ENCODE peak calls at places on chromosome 16, in six cellular contexts. One of them, this sample, is unnamed.
A peak's percentile ranks its signal among the peaks of the same experiment; 100 is the strongest.

GRCh38 chr16:19882186-19882585 is 2.5 kb downstream of the GPRC5B start:
- DNase-seq in H9: peak; percentile 76
- DNase-seq in H1: peak; percentile 62
- DNase-seq in IMR-90: no peak
- DNase-seq in neuronal stem cell: no peak
- DNase-seq in mesenchymal stem cell: no peak
- DNase-seq in this sample: no peak

GRCh38 chr16:86531641-86532525 is 21.6 kb downstream of the FOXF1 start:
- DNase-seq in H9: no peak
- DNase-seq in H1: no peak
- DNase-seq in IMR-90: no peak
- DNase-seq in neuronal stem cell: no peak
- DNase-seq in mesenchymal stem cell: no peak
- DNase-seq in this sample: no peak

GRCh38 chr16:52050418-52050817 is 496.5 kb downstream of the TOX3 start:
- DNase-seq in H9: no peak
- DNase-seq in H1: no peak
- DNase-seq in IMR-90: peak; percentile 24
- DNase-seq in neuronal stem cell: no peak
- DNase-seq in mesenchymal stem cell: peak; percentile 29
- DNase-seq in this sample: no peak

GRCh38 chr16:87815567-87815966 is 49.8 kb upstream of the KLHDC4 start:
- DNase-seq in H9: no peak
- DNase-seq in H1: no peak
- DNase-seq in IMR-90: no peak
- DNase-seq in neuronal stem cell: no peak
- DNase-seq in mesenchymal stem cell: no peak
- DNase-seq in this sample: no peak

GRCh38 chr16:4152267-4152666 is 36.0 kb upstream of the ADCY9 start:
- DNase-seq in H9: no peak
- DNase-seq in H1: no peak
- DNase-seq in IMR-90: no peak
- DNase-seq in neuronal stem cell: no peak
- DNase-seq in mesenchymal stem cell: no peak
- DNase-seq in this sample: no peak

GRCh38 chr16:82991435-82991834 is 364.7 kb downstream of the CDH13 start:
- DNase-seq in H9: no peak
- DNase-seq in H1: no peak
- DNase-seq in IMR-90: no peak
- DNase-seq in neuronal stem cell: no peak
- DNase-seq in mesenchymal stem cell: no peak
- DNase-seq in this sample: no peak

GRCh38 chr16:77404823-77405222 is 30.0 kb downstream of the ADAMTS18 start:
- DNase-seq in H9: no peak
- DNase-seq in H1: no peak
- DNase-seq in IMR-90: no peak
- DNase-seq in neuronal stem cell: no peak
- DNase-seq in mesenchymal stem cell: no peak
- DNase-seq in this sample: no peak

GRCh38 chr16:28309811-28310311 is 17.5 kb downstream of the SBK1 start:
- DNase-seq in H9: no peak
- DNase-seq in H1: no peak
- DNase-seq in IMR-90: no peak
- DNase-seq in neuronal stem cell: no peak
- DNase-seq in mesenchymal stem cell: no peak
- DNase-seq in this sample: no peak

GRCh38 chr16:68298907-68299515 is 11.7 kb downstream of the SLC7A6OS start:
- DNase-seq in H9: no peak
- DNase-seq in H1: no peak
- DNase-seq in IMR-90: peak; percentile 77
- DNase-seq in neuronal stem cell: no peak
- DNase-seq in mesenchymal stem cell: peak; percentile 73
- DNase-seq in this sample: no peak

GRCh38 chr16:87407511-87408112 is 15.5 kb downstream of the MAP1LC3B start:
- DNase-seq in H9: no peak
- DNase-seq in H1: no peak
- DNase-seq in IMR-90: no peak
- DNase-seq in neuronal stem cell: no peak
- DNase-seq in mesenchymal stem cell: no peak
- DNase-seq in this sample: no peak

GRCh38 chr16:81745704-81746558 is 33.2 kb upstream of the PLCG2 start:
- DNase-seq in H9: peak; percentile 75
- DNase-seq in H1: peak; percentile 85
- DNase-seq in IMR-90: peak; percentile 31
- DNase-seq in neuronal stem cell: no peak
- DNase-seq in mesenchymal stem cell: peak; percentile 43
- DNase-seq in this sample: peak; percentile 71

GRCh38 chr16:12673466-12673865 is 130.2 kb downstream of the CPPED1 start:
- DNase-seq in H9: no peak
- DNase-seq in H1: no peak
- DNase-seq in IMR-90: no peak
- DNase-seq in neuronal stem cell: no peak
- DNase-seq in mesenchymal stem cell: no peak
- DNase-seq in this sample: no peak

GRCh38 chr16:57950382-57950781 is 20.5 kb downstream of the CNGB1 start:
- DNase-seq in H9: no peak
- DNase-seq in H1: no peak
- DNase-seq in IMR-90: no peak
- DNase-seq in neuronal stem cell: no peak
- DNase-seq in mesenchymal stem cell: no peak
- DNase-seq in this sample: peak; percentile 13

GRCh38 chr16:17777461-17777863 is 306.7 kb upstream of the XYLT1 start:
- DNase-seq in H9: no peak
- DNase-seq in H1: no peak
- DNase-seq in IMR-90: peak; percentile 27
- DNase-seq in neuronal stem cell: no peak
- DNase-seq in mesenchymal stem cell: no peak
- DNase-seq in this sample: peak; percentile 42

GRCh38 chr16:12406840-12407690 is 396.6 kb downstream of the CPPED1 start:
- DNase-seq in H9: no peak
- DNase-seq in H1: no peak
- DNase-seq in IMR-90: peak; percentile 46
- DNase-seq in neuronal stem cell: no peak
- DNase-seq in mesenchymal stem cell: peak; percentile 48
- DNase-seq in this sample: no peak

GRCh38 chr16:78925071-78925714 is 675.3 kb downstream of the MAF start:
- DNase-seq in H9: peak; percentile 46
- DNase-seq in H1: peak; percentile 65
- DNase-seq in IMR-90: no peak
- DNase-seq in neuronal stem cell: no peak
- DNase-seq in mesenchymal stem cell: peak; percentile 11
- DNase-seq in this sample: peak; percentile 54

GRCh38 chr16:28258571-28258970 is 33.8 kb upstream of the SBK1 start:
- DNase-seq in H9: no peak
- DNase-seq in H1: no peak
- DNase-seq in IMR-90: peak; percentile 4
- DNase-seq in neuronal stem cell: no peak
- DNase-seq in mesenchymal stem cell: no peak
- DNase-seq in this sample: no peak

GRCh38 chr16:76265434-76266045 is 11.7 kb upstream of the CNTNAP4 start:
- DNase-seq in H9: peak; percentile 76
- DNase-seq in H1: peak; percentile 92
- DNase-seq in IMR-90: peak; percentile 1
- DNase-seq in neuronal stem cell: no peak
- DNase-seq in mesenchymal stem cell: peak; percentile 49
- DNase-seq in this sample: peak; percentile 36

GRCh38 chr16:3180445-3180878 is 7.5 kb upstream of the OR1F1 start:
- DNase-seq in H9: peak; percentile 76
- DNase-seq in H1: peak; percentile 95
- DNase-seq in IMR-90: no peak
- DNase-seq in neuronal stem cell: no peak
- DNase-seq in mesenchymal stem cell: peak; percentile 20
- DNase-seq in this sample: no peak

GRCh38 chr16:57855188-57855587 is 52.9 kb upstream of the KIFC3 start:
- DNase-seq in H9: no peak
- DNase-seq in H1: no peak
- DNase-seq in IMR-90: no peak
- DNase-seq in neuronal stem cell: no peak
- DNase-seq in mesenchymal stem cell: no peak
- DNase-seq in this sample: no peak

DNA sequence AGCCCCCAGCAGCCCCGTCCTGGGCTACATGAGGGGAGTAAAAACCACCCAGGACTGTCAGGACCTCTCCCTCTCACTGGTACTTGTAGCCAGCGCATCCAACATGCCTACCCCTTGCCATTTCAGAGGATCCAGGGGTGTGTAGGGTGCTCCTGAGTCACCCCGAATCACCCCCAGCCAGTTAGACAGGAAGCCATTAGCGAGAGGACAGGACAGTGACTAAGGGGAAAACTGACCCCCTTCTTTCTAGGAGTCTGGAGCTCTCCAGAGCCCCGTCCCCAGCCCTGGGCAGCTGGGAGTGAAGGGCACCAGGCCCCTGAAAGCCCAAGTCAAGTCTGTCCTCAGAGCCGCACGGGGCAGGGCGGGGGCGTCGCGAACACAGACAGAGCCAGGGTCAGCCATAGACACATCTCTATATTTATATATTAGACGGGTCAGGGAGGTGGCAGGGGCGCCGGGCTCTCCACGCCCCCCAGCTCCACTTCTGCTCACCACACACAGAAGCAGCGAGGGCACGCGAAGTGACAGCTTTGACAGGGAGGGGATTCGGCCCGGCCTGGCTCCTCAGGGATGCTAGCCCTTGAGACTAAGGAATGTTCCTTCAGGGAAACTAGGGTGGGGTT is 485 bp upstream of the GDPD3 start:
- DNase-seq in H9: no peak
- DNase-seq in H1: peak; percentile 46
- DNase-seq in IMR-90: peak; percentile 20
- DNase-seq in neuronal stem cell: no peak
- DNase-seq in mesenchymal stem cell: no peak
- DNase-seq in this sample: no peak
- H3K4ac ChIP-seq in H9: no peak overlapping the region
- H3K4ac ChIP-seq in H1: no peak overlapping the region
- H3K4ac ChIP-seq in IMR-90: no peak overlapping the region
- H3K4ac ChIP-seq in neuronal stem cell: no peak overlapping the region
- H3K4ac ChIP-seq in mesenchymal stem cell: no peak overlapping the region
- H3K4ac ChIP-seq in this sample: no peak overlapping the region

GRCh38 chr16:84087461-84088151 is 29.1 kb downstream of the MBTPS1 start:
- DNase-seq in H9: no peak
- DNase-seq in H1: no peak
- DNase-seq in IMR-90: no peak
- DNase-seq in neuronal stem cell: no peak
- DNase-seq in mesenchymal stem cell: no peak
- DNase-seq in this sample: no peak
- H3K14ac ChIP-seq in H9: no peak overlapping the region
- H3K14ac ChIP-seq in H1: no peak overlapping the region
- H3K14ac ChIP-seq in IMR-90: no peak overlapping the region
- H3K14ac ChIP-seq in neuronal stem cell: no peak overlapping the region
- H3K14ac ChIP-seq in mesenchymal stem cell: no peak overlapping the region
- H3K14ac ChIP-seq in this sample: no peak overlapping the region

DNA sequence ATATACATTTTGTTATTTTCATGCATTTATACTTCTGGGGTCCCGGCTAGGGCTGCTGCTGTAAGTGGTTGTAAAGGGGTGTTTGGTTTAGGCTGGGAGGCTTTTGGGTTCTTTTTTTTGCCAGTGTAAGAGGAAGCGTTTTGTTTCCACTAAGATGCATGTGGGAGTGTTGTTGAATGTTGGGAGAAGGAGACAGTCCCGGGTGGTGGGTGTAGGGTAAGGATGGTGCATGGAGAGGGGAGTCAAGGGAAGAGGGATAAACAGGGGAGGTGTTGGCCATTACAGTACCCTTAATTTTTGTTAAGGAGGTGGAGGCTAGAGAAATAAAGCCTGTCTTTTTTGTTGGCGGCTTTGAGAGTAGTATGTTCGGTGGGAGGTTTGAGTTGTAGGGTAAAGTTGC is 8.4 kb upstream of the ZNF747 start:
- DNase-seq in H9: no peak
- DNase-seq in H1: no peak
- DNase-seq in IMR-90: no peak
- DNase-seq in neuronal stem cell: no peak
- DNase-seq in mesenchymal stem cell: no peak
- DNase-seq in this sample: no peak
- H2BK120ac ChIP-seq in H9: no peak overlapping the region
- H2BK120ac ChIP-seq in H1: no peak overlapping the region
- H2BK120ac ChIP-seq in IMR-90: no peak overlapping the region
- H2BK120ac ChIP-seq in neuronal stem cell: no peak overlapping the region
- H2BK120ac ChIP-seq in mesenchymal stem cell: no peak overlapping the region
- H2BK120ac ChIP-seq in this sample: no peak overlapping the region

GRCh38 chr16:9089660-9090059 is 1.8 kb upstream of the HAPSTR1 start:
- DNase-seq in H9: no peak
- DNase-seq in H1: no peak
- DNase-seq in IMR-90: no peak
- DNase-seq in neuronal stem cell: no peak
- DNase-seq in mesenchymal stem cell: no peak
- DNase-seq in this sample: no peak

GRCh38 chr16:9090960-9091866 is at the start of gene HAPSTR1:
- DNase-seq in H9: peak; percentile 100
- DNase-seq in H1: peak; percentile 95
- DNase-seq in IMR-90: peak; percentile 100
- DNase-seq in neuronal stem cell: peak; percentile 100
- DNase-seq in mesenchymal stem cell: peak; percentile 100
- DNase-seq in this sample: peak; percentile 100

GRCh38 chr16:9088848-9089247 is 2.6 kb upstream of the HAPSTR1 start:
- DNase-seq in H9: no peak
- DNase-seq in H1: no peak
- DNase-seq in IMR-90: no peak
- DNase-seq in neuronal stem cell: no peak
- DNase-seq in mesenchymal stem cell: no peak
- DNase-seq in this sample: no peak

GRCh38 chr16:9091867-9092281 is 430 bp downstream of the HAPSTR1 start:
- DNase-seq in H9: no peak
- DNase-seq in H1: peak; percentile 61
- DNase-seq in IMR-90: no peak
- DNase-seq in neuronal stem cell: peak; percentile 21
- DNase-seq in mesenchymal stem cell: peak; percentile 33
- DNase-seq in this sample: peak; percentile 12

GRCh38 chr16:9090101-9090959 is 1.1 kb upstream of the HAPSTR1 start:
- DNase-seq in H9: peak; percentile 66
- DNase-seq in H1: peak; percentile 71
- DNase-seq in IMR-90: no peak
- DNase-seq in neuronal stem cell: peak; percentile 48
- DNase-seq in mesenchymal stem cell: peak; percentile 40
- DNase-seq in this sample: no peak
- H3K4ac ChIP-seq in H9: no peak overlapping the region
- H3K4ac ChIP-seq in H1: peak overlapping the region; percentile 66
- H3K4ac ChIP-seq in IMR-90: peak overlapping the region; percentile 86
- H3K4ac ChIP-seq in neuronal stem cell: no peak overlapping the region
- H3K4ac ChIP-seq in mesenchymal stem cell: peak overlapping the region; percentile 71
- H3K4ac ChIP-seq in this sample: peak overlapping the region; percentile 65

DNA sequence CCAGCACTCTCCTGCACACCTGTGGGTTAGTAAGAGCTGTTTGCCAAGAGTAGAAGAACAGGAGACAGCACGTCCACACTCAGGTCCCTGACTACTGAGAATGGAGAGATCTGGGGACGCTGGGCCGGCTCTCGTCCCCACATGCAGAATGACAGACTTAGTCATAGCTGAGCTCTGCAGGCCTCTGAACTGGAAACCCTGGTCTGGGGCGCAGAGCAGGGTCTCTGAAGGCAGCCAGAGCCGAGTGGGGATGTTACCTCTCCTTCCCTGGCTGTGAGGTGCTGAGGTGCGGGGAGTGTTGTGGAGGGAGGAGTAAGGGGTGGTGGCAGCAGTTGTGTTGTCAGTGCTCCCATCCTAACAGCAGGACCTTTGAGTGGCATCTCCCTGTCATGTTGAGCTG is 7.2 kb upstream of the JPT2 start:
- DNase-seq in H9: no peak
- DNase-seq in H1: no peak
- DNase-seq in IMR-90: no peak
- DNase-seq in neuronal stem cell: no peak
- DNase-seq in mesenchymal stem cell: no peak
- DNase-seq in this sample: no peak
- H3K14ac ChIP-seq in H9: no peak overlapping the region
- H3K14ac ChIP-seq in H1: no peak overlapping the region
- H3K14ac ChIP-seq in IMR-90: no peak overlapping the region
- H3K14ac ChIP-seq in neuronal stem cell: no peak overlapping the region
- H3K14ac ChIP-seq in mesenchymal stem cell: no peak overlapping the region
- H3K14ac ChIP-seq in this sample: no peak overlapping the region

This sample was measured in trophoblast cell.